ENCODE peak calls at places on chromosome 13, in five cellular contexts. B is lung; O is CD8-positive, alpha-beta T cell; C is CD4-positive, alpha-beta memory T cell; N is ascending aorta. E is an unnamed sample.

GRCh38 chr13:82717249-82717648 is 1165.0 kb downstream of the SLITRK1 start:
- DNase-seq in B (no peak), O (no peak), C (no peak), N (no peak), E (no peak)

GRCh38 chr13:44231786-44232516 is 141.7 kb upstream of the SERP2 start:
- DNase-seq in B (peak; percentile 89), O (no peak), C (no peak), N (peak; percentile 84), E (no peak)

GRCh38 chr13:59119475-59119874 is 1044.3 kb downstream of the DIAPH3 start:
- DNase-seq in B (no peak), O (no peak), C (no peak), N (no peak), E (no peak)

GRCh38 chr13:34025746-34026145 is 207.8 kb downstream of the RFC3 start:
- DNase-seq in B (no peak), O (no peak), C (no peak), N (no peak), E (no peak)

GRCh38 chr13:79831556-79831955 is 350.6 kb downstream of the NDFIP2 start:
- DNase-seq in B (no peak), O (no peak), C (no peak), N (no peak), E (no peak)

GRCh38 chr13:23578411-23579071 is 8.3 kb downstream of the TNFRSF19 start:
- DNase-seq in B (peak; percentile 75), O (peak; percentile 48), C (no peak), N (peak; percentile 72), E (no peak)

GRCh38 chr13:24168392-24168750 is 7.9 kb downstream of the SPATA13 start:
- DNase-seq in B (no peak), O (no peak), C (no peak), N (no peak), E (no peak)

GRCh38 chr13:70203661-70204229 is 95.5 kb upstream of the KLHL1 start:
- DNase-seq in B (no peak), O (no peak), C (no peak), N (no peak), E (no peak)

GRCh38 chr13:85575110-85575509 is 224.1 kb downstream of the SLITRK6 start:
- DNase-seq in B (no peak), O (no peak), C (no peak), N (no peak), E (no peak)

GRCh38 chr13:51267581-51267980 is 45.4 kb downstream of the FAM124A start:
- DNase-seq in B (no peak), O (no peak), C (no peak), N (no peak), E (no peak)
- H3K4me1 ChIP-seq in B (peaks cover 18% of the 10 kb centered on the region), O (no peaks in the 10 kb centered on the region), C (no peaks in the 10 kb centered on the region), N (no peaks in the 10 kb centered on the region), E (no peaks in the 10 kb centered on the region)

GRCh38 chr13:56189439-56189838 is 951.3 kb upstream of the PRR20A start:
- DNase-seq in B (no peak), O (no peak), C (no peak), N (no peak), E (no peak)

GRCh38 chr13:56182598-56182997 is 958.1 kb upstream of the PRR20A start:
- DNase-seq in B (no peak), O (no peak), C (no peak), N (no peak), E (no peak)

GRCh38 chr13:56189978-56190377 is 950.7 kb upstream of the PRR20A start:
- DNase-seq in B (no peak), O (no peak), C (no peak), N (no peak), E (no peak)

GRCh38 chr13:56187331-56187730 is 953.4 kb upstream of the PRR20A start:
- DNase-seq in B (no peak), O (no peak), C (no peak), N (no peak), E (no peak)
- H3K9me3 ChIP-seq in B (peaks cover 3% of the 10 kb centered on the region), O (no peaks in the 10 kb centered on the region), C (no peaks in the 10 kb centered on the region), N (no peaks in the 10 kb centered on the region), E (no peaks in the 10 kb centered on the region)

GRCh38 chr13:46668906-46669525 is 116.0 kb downstream of the LRCH1 start:
- DNase-seq in B (no peak), O (no peak), C (no peak), N (no peak), E (no peak)
- H3K4me1 ChIP-seq in B (peaks cover 16% of the 10 kb centered on the region), O (peaks cover 25% of the 10 kb centered on the region), C (peaks cover 32% of the 10 kb centered on the region), N (peaks cover 8% of the 10 kb centered on the region), E (peaks cover 41% of the 10 kb centered on the region)

DNA sequence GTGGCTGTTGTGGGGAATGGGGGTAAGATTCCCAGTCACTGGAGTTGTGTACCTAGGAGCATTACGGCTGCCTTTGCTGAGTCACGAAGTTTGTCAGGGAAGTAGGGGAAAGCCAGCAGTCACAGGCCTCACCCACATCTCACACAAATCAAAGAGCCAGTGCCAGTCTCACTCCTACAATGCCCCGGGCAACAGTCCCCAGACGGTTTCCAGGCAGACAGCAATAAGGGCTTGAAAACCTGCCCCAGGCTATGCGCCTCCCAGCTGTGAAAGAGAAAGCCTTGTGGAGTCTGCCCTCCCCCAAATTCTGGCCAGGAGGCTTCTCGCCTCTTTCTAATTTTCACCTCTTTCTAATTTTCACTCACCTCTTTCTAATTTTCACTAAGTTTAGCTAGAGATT is 142.3 kb upstream of the EDNRB start:
- DNase-seq in B (no peak), O (no peak), C (no peak), N (no peak), E (no peak)
- H3K9me3 ChIP-seq in B (no peaks in the 10 kb centered on the region), O (no peaks in the 10 kb centered on the region), C (no peaks in the 10 kb centered on the region), N (no peaks in the 10 kb centered on the region), E (no peaks in the 10 kb centered on the region)

GRCh38 chr13:40692946-40693345 is 26.5 kb upstream of the FOXO1 start:
- DNase-seq in B (no peak), O (no peak), C (no peak), N (no peak), E (no peak)
- H3K4me1 ChIP-seq in B (no peaks in the 10 kb centered on the region), O (no peaks in the 10 kb centered on the region), C (no peaks in the 10 kb centered on the region), N (no peaks in the 10 kb centered on the region), E (no peaks in the 10 kb centered on the region)

GRCh38 chr13:109465151-109465550 is 321.2 kb downstream of the IRS2 start:
- DNase-seq in B (no peak), O (no peak), C (no peak), N (no peak), E (no peak)
- H3K9me3 ChIP-seq in B (peaks cover 2% of the 10 kb centered on the region), O (no peaks in the 10 kb centered on the region), C (no peaks in the 10 kb centered on the region), N (peaks cover 29% of the 10 kb centered on the region), E (no peaks in the 10 kb centered on the region)

DNA sequence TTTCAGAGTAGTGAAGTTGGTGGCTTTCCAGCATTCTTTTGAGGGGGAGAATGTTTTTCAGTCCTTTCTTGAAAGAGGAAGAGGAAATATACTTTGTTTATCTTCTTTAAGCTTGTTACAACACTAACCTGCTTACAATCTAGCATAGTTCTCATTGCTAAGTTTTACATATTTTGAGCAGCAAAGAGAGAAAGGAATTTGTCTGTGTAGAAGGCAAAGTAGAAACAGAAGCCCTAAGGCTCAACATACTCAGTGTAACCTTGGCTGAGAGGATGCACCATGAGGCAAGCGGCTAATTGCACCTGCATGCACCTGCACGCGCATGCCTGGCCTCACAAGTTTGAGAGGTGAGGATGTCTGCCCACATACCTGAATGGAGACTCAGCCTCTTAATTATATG is 2.2 kb downstream of the FRY start:
- DNase-seq in B (no peak), O (no peak), C (no peak), N (no peak), E (no peak)
- H3K4me1 ChIP-seq in B (peaks cover 19% of the 10 kb centered on the region), O (peaks cover 3% of the 10 kb centered on the region), C (peaks cover 27% of the 10 kb centered on the region), N (no peaks in the 10 kb centered on the region), E (peaks cover 24% of the 10 kb centered on the region)

GRCh38 chr13:19172647-19173030 is 9.0 kb downstream of the TUBA3C start:
- DNase-seq in B (no peak), O (no peak), C (no peak), N (no peak), E (no peak)

GRCh38 chr13:19169991-19170390 is 11.6 kb downstream of the TUBA3C start:
- DNase-seq in B (no peak), O (no peak), C (no peak), N (no peak), E (no peak)

GRCh38 chr13:19171563-19171962 is 10.1 kb downstream of the TUBA3C start:
- DNase-seq in B (no peak), O (no peak), C (no peak), N (no peak), E (no peak)

GRCh38 chr13:19172007-19172646 is 9.5 kb downstream of the TUBA3C start:
- DNase-seq in B (no peak), O (no peak), C (no peak), N (no peak), E (no peak)

GRCh38 chr13:19169496-19169895 is 12.1 kb downstream of the TUBA3C start:
- DNase-seq in B (no peak), O (no peak), C (no peak), N (no peak), E (no peak)
- H3K9me3 ChIP-seq in B (peaks cover 2% of the 10 kb centered on the region), O (no peaks in the 10 kb centered on the region), C (no peaks in the 10 kb centered on the region), N (no peaks in the 10 kb centered on the region), E (no peaks in the 10 kb centered on the region)

GRCh38 chr13:114097504-114097892 is 34.9 kb downstream of the RASA3 start:
- DNase-seq in B (no peak), O (no peak), C (no peak), N (peak; percentile 58), E (no peak)

GRCh38 chr13:114099918-114100445 is 32.4 kb downstream of the RASA3 start:
- DNase-seq in B (no peak), O (no peak), C (peak; percentile 43), N (peak; percentile 64), E (no peak)

GRCh38 chr13:114100446-114101320 is 31.7 kb downstream of the RASA3 start:
- DNase-seq in B (no peak), O (no peak), C (no peak), N (peak; percentile 67), E (no peak)

GRCh38 chr13:114097893-114098688 is 34.3 kb downstream of the RASA3 start:
- DNase-seq in B (no peak), O (no peak), C (no peak), N (peak; percentile 62), E (no peak)

DNA sequence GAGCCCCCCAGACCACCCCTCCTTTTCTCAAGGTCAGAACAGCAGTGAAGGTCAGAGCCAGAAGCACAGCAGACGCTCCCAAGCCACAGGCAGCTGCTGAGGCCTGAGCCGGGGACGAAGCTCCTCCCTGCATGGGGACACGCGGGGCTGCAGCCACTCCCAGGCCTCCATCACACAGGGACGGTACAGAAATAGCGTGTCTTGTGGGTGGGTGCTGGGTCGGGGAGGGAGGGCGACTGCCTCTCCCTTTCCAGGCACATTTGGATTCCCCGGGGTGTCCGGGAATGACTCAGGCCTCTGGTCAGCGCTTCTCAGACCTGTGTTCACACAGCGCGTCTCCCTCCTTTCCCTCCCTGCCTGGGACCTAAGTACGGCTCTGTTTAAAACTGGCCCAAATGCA is 33.2 kb downstream of the RASA3 start:
- DNase-seq in B (no peak), O (no peak), C (no peak), N (peak; percentile 94), E (no peak)
- H3K4me1 ChIP-seq in B (no peaks in the 10 kb centered on the region), O (peaks cover 81% of the 10 kb centered on the region), C (peaks cover 78% of the 10 kb centered on the region), N (peaks cover 10% of the 10 kb centered on the region), E (peaks cover 46% of the 10 kb centered on the region)